ENCODE peak calls at places on chromosomes 11 and 22, in four cellular contexts. G, C, K and Y are unnamed samples.

GRCh38 chr11:130581631-130582030 is 133.2 kb downstream of the ADAMTS15 start:
- DNase-seq in G (peak; percentile 19), K (no peak), C (no peak), Y (peak; percentile 27)

GRCh38 chr11:59201376-59201775 is 11.4 kb downstream of the MPEG1 start:
- DNase-seq in C (peak; percentile 45), K (no peak), G (no peak), Y (peak; percentile 65)

GRCh38 chr11:120547301-120547700 is 35.8 kb downstream of the GRIK4 start:
- DNase-seq in C (no peak), K (no peak), G (peak; percentile 39), Y (no peak)

GRCh38 chr22:30021881-30022619 is 58.2 kb upstream of the HORMAD2 start:
- DNase-seq in C (no peak), G (no peak), K (no peak), Y (no peak)

GRCh38 chr11:65560555-65561418 is 2.6 kb upstream of the LTBP3 start:
- DNase-seq in G (peak; percentile 66), K (peak; percentile 83), C (peak; percentile 83), Y (peak; percentile 63)

GRCh38 chr22:41308054-41308453 is 6.7 kb downstream of the ZC3H7B start:
- DNase-seq in K (no peak), C (no peak), G (peak; percentile 68), Y (peak; percentile 74)

GRCh38 chr22:32473388-32473952 is 1.1 kb upstream of the FBXO7 start:
- DNase-seq in K (peak; percentile 56), C (no peak), G (peak; percentile 70), Y (peak; percentile 80)

GRCh38 chr11:8584096-8584495 is 9.9 kb downstream of the STK33 start:
- DNase-seq in C (no peak), G (peak; percentile 47), K (no peak), Y (no peak)

GRCh38 chr11:86486261-86487030 is 111.8 kb downstream of the CCDC81 start:
- DNase-seq in K (no peak), G (no peak), C (no peak), Y (peak; percentile 49)

GRCh38 chr11:132784441-132784840 is 747.9 kb downstream of the OPCML start:
- DNase-seq in G (peak; percentile 67), C (no peak), K (no peak), Y (no peak)

GRCh38 chr22:21761086-21761485 is 25.5 kb upstream of the YPEL1 start:
- DNase-seq in G (peak; percentile 88), K (no peak), C (no peak), Y (no peak)

GRCh38 chr11:86812981-86813380 is 12.6 kb downstream of the PRSS23 start:
- DNase-seq in G (peak; percentile 21), C (no peak), K (no peak), Y (no peak)

GRCh38 chr11:107827041-107827440 is 31.5 kb downstream of the SLC35F2 start:
- DNase-seq in K (no peak), G (no peak), C (no peak), Y (no peak)

GRCh38 chr11:73551697-73552096 is 46.2 kb downstream of the FAM168A start:
- DNase-seq in C (no peak), K (no peak), G (no peak), Y (no peak)

GRCh38 chr11:67572747-67573419 is 10.7 kb upstream of the GSTP1 start:
- DNase-seq in G (peak; percentile 48), C (peak; percentile 77), K (no peak), Y (peak; percentile 78)

GRCh38 chr11:24885580-24886173 is 388.8 kb downstream of the LUZP2 start:
- DNase-seq in K (no peak), C (no peak), G (no peak), Y (no peak)

GRCh38 chr11:1922411-1923113 is 3.1 kb downstream of the TNNT3 start:
- DNase-seq in C (no peak), G (no peak), K (no peak), Y (no peak)

GRCh38 chr11:86805873-86806310 is 5.5 kb downstream of the PRSS23 start:
- DNase-seq in K (no peak), C (no peak), G (no peak), Y (no peak)

GRCh38 chr11:102007567-102008437 is 39.4 kb upstream of the CFAP300 start:
- DNase-seq in G (peak; percentile 66), K (no peak), C (no peak), Y (peak; percentile 62)

GRCh38 chr22:44385781-44386180 is 73.0 kb upstream of the SHISAL1 start:
- DNase-seq in K (no peak), C (no peak), G (no peak), Y (no peak)

GRCh38 chr11:36409152-36409713 is 100.8 kb downstream of the TRAF6 start:
- DNase-seq in C (no peak), K (no peak), G (peak; percentile 46), Y (no peak)

GRCh38 chr22:49305966-49306631 is 521.6 kb downstream of the BRD1 start:
- DNase-seq in G (no peak), C (peak; percentile 1), K (peak; percentile 38), Y (no peak)
- H2BK120ac ChIP-seq in G (no peak overlapping the region), C (no peak overlapping the region), K (no peak overlapping the region), Y (no peak overlapping the region)

DNA sequence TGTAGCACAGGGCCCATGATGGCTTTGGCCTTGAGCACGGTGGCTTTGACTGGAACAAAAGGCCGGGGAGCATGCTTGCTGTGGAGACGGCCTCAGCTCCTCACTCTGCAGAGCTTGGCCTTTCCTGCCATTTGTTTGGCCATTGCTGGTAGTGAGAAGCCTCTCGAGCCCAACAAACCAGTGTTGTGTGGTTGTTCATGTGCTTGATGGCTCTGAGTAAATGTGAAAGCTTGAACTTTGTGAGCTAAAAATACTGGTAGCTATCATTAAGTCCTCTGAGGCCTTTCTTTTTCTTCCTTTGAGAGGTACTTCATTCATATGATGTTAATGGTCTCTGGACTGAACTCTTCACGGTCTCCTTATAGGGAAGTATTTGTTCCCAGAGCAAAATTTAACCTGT is 39.6 kb downstream of the NAT10 start:
- DNase-seq in G (no peak), C (no peak), K (no peak), Y (no peak)
- H4K5ac ChIP-seq in G (no peak overlapping the region), C (no peak overlapping the region), K (no peak overlapping the region), Y (no peak overlapping the region)

DNA sequence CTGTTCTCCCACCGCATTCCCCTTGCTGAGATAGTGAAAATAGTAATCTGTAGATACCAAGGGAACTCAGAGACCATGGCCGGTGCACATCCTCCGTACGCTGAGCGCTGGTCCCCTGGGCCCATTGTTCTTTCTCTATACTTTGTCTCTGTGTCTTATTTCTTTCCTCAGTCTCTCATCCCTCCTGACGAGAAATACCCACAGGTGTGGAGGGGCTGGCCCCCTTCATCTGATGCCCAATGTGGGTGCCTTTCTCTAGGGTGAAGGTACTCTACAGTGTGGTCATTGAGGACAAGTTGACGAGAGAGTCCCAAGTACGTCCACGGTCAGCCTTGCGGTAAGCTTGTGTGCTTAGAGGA is 41.6 kb downstream of the IGLL1 start:
- DNase-seq in C (peak; percentile 24), G (no peak), K (no peak), Y (no peak)
- H2BK120ac ChIP-seq in C (no peak overlapping the region), G (no peak overlapping the region), K (no peak overlapping the region), Y (peak overlapping the region; percentile 91)

GRCh38 chr11:122319842-122320555 is 204.0 kb upstream of the BLID start:
- DNase-seq in K (no peak), C (no peak), G (no peak), Y (no peak)

GRCh38 chr11:122322369-122322768 is 206.4 kb upstream of the BLID start:
- DNase-seq in K (no peak), G (peak; percentile 74), C (no peak), Y (no peak)

GRCh38 chr11:122317337-122317736 is 201.3 kb upstream of the BLID start:
- DNase-seq in G (peak; percentile 87), C (no peak), K (no peak), Y (peak; percentile 60)

GRCh38 chr11:122323754-122324421 is 207.9 kb upstream of the BLID start:
- DNase-seq in K (no peak), G (no peak), C (no peak), Y (no peak)

GRCh38 chr11:122319011-122319410 is 203.0 kb upstream of the BLID start:
- DNase-seq in K (no peak), C (no peak), G (peak; percentile 38), Y (no peak)
- H4K5ac ChIP-seq in K (no peak overlapping the region), C (no peak overlapping the region), G (peak overlapping the region; percentile 65), Y (no peak overlapping the region)

DNA sequence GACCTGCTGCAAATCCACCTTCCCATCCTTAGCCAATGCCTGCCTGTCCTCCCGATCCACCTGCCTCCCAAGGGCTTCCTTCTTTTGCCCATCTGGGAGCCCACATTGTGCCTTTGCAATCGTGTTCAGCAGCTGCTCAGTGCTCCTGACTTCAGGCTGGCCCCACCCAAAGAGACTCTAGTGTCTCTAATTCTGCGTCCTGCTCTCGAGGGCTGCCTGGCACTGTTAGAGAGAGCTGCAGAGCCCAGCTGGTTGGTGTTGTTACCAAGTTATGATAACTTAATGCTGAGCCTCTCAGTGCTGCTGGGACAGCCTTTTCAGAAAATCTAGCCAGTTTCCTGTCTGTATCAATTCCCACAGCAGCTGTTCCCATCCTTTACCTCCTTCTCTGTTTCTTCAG is 69.1 kb downstream of the MICAL2 start:
- DNase-seq in C (no peak), K (no peak), G (no peak), Y (no peak)
- H2BK120ac ChIP-seq in C (no peak overlapping the region), K (no peak overlapping the region), G (peak overlapping the region; percentile 92), Y (no peak overlapping the region)

GRCh38 chr11:114132944-114133394 is 73.5 kb downstream of the ZBTB16 start:
- DNase-seq in G (no peak), K (no peak), C (no peak), Y (no peak)

GRCh38 chr11:114132427-114132826 is 72.9 kb downstream of the ZBTB16 start:
- DNase-seq in K (no peak), C (no peak), G (no peak), Y (peak; percentile 23)

GRCh38 chr11:114135737-114136151 is 76.2 kb downstream of the ZBTB16 start:
- DNase-seq in G (no peak), C (peak; percentile 33), K (no peak), Y (peak; percentile 94)

GRCh38 chr11:114134870-114135269 is 75.4 kb downstream of the ZBTB16 start:
- DNase-seq in G (peak; percentile 5), K (no peak), C (no peak), Y (peak; percentile 68)

GRCh38 chr11:114133548-114134329 is 74.2 kb downstream of the ZBTB16 start:
- DNase-seq in G (no peak), K (no peak), C (no peak), Y (peak; percentile 16)
- H4K5ac ChIP-seq in G (no peak overlapping the region), K (no peak overlapping the region), C (no peak overlapping the region), Y (no peak overlapping the region)

GRCh38 chr11:126102436-126102894 is 39.8 kb upstream of the CDON start:
- DNase-seq in K (no peak), G (peak; percentile 31), C (no peak), Y (no peak)

GRCh38 chr11:126100681-126101080 is 38.0 kb upstream of the CDON start:
- DNase-seq in G (no peak), C (no peak), K (no peak), Y (no peak)

GRCh38 chr11:126101241-126101929 is 38.7 kb upstream of the CDON start:
- DNase-seq in C (no peak), K (no peak), G (no peak), Y (no peak)

GRCh38 chr11:126101930-126102283 is 39.2 kb upstream of the CDON start:
- DNase-seq in G (no peak), K (no peak), C (no peak), Y (no peak)

GRCh38 chr11:126098204-126098769 is 35.6 kb upstream of the CDON start:
- DNase-seq in G (no peak), C (no peak), K (no peak), Y (no peak)
- H2BK120ac ChIP-seq in G (no peak overlapping the region), C (no peak overlapping the region), K (no peak overlapping the region), Y (no peak overlapping the region)